ENCODE peak calls at places on chromosomes 7 and 10, in four cellular contexts. One of them, this sample, is unnamed.

GRCh38 chr7:36943591-36944430 is 219.5 kb upstream of the AOAH start:
- DNase-seq in HL-60: no peak
- DNase-seq in GM12878: no peak
- DNase-seq in K562: no peak
- DNase-seq in this sample: no peak

GRCh38 chr10:30359373-30360206 is 10.5 kb upstream of the MTPAP start:
- DNase-seq in HL-60: no peak
- DNase-seq in GM12878: peak
- DNase-seq in K562: peak
- DNase-seq in this sample: peak

GRCh38 chr7:100745184-100745583 is 11.8 kb downstream of the ZAN start:
- DNase-seq in HL-60: no peak
- DNase-seq in GM12878: no peak
- DNase-seq in K562: peak
- DNase-seq in this sample: no peak

GRCh38 chr7:44324204-44325126 is 929 bp downstream of the CAMK2B start:
- DNase-seq in HL-60: no peak
- DNase-seq in GM12878: no peak
- DNase-seq in K562: no peak
- DNase-seq in this sample: no peak

GRCh38 chr7:111788426-111788825 is 226.1 kb upstream of the IMMP2L start:
- DNase-seq in HL-60: no peak
- DNase-seq in GM12878: no peak
- DNase-seq in K562: no peak
- DNase-seq in this sample: no peak

GRCh38 chr10:96410296-96410695 is 51.5 kb upstream of the OPALIN start:
- DNase-seq in HL-60: no peak
- DNase-seq in GM12878: no peak
- DNase-seq in K562: no peak
- DNase-seq in this sample: no peak

GRCh38 chr10:17617031-17617911 is at the start of gene HACD1:
- DNase-seq in HL-60: peak
- DNase-seq in GM12878: no peak
- DNase-seq in K562: peak
- DNase-seq in this sample: peak

GRCh38 chr10:12250181-12250580 is 54.2 kb downstream of the CDC123 start:
- DNase-seq in HL-60: no peak
- DNase-seq in GM12878: no peak
- DNase-seq in K562: no peak
- DNase-seq in this sample: no peak

GRCh38 chr10:131201741-131202515 is 109.6 kb downstream of the TCERG1L start:
- DNase-seq in HL-60: no peak
- DNase-seq in GM12878: no peak
- DNase-seq in K562: no peak
- DNase-seq in this sample: no peak

GRCh38 chr7:136514776-136515175 is 353.7 kb upstream of the CHRM2 start:
- DNase-seq in HL-60: no peak
- DNase-seq in GM12878: no peak
- DNase-seq in K562: no peak
- DNase-seq in this sample: no peak

GRCh38 chr10:100827819-100828743 is 82.7 kb downstream of the PAX2 start:
- DNase-seq in HL-60: no peak
- DNase-seq in GM12878: no peak
- DNase-seq in K562: peak
- DNase-seq in this sample: peak

GRCh38 chr7:71303566-71303965 is 171.6 kb downstream of the GALNT17 start:
- DNase-seq in HL-60: no peak
- DNase-seq in GM12878: no peak
- DNase-seq in K562: no peak
- DNase-seq in this sample: no peak

GRCh38 chr10:93199221-93199681 is 125.6 kb downstream of the CYP26A1 start:
- DNase-seq in HL-60: no peak
- DNase-seq in GM12878: no peak
- DNase-seq in K562: no peak
- DNase-seq in this sample: no peak

GRCh38 chr7:115289966-115290365 is 368.1 kb downstream of the MDFIC start:
- DNase-seq in HL-60: no peak
- DNase-seq in GM12878: no peak
- DNase-seq in K562: no peak
- DNase-seq in this sample: no peak

GRCh38 chr10:29951441-29951931 is 107.9 kb downstream of the JCAD start:
- DNase-seq in HL-60: no peak
- DNase-seq in GM12878: no peak
- DNase-seq in K562: no peak
- DNase-seq in this sample: no peak

GRCh38 chr7:1536768-1537630 is 6.5 kb downstream of the MAFK start:
- DNase-seq in HL-60: no peak
- DNase-seq in GM12878: no peak
- DNase-seq in K562: peak
- DNase-seq in this sample: no peak

GRCh38 chr7:32155712-32156111 is 85.5 kb upstream of the PDE1C start:
- DNase-seq in HL-60: no peak
- DNase-seq in GM12878: no peak
- DNase-seq in K562: no peak
- DNase-seq in this sample: no peak

GRCh38 chr7:84331665-84332064 is 137.1 kb upstream of the SEMA3A start:
- DNase-seq in HL-60: no peak
- DNase-seq in GM12878: no peak
- DNase-seq in K562: no peak
- DNase-seq in this sample: no peak

GRCh38 chr7:70571403-70571911 is 560.5 kb upstream of the GALNT17 start:
- DNase-seq in HL-60: no peak
- DNase-seq in GM12878: no peak
- DNase-seq in K562: no peak
- DNase-seq in this sample: no peak

GRCh38 chr10:132939957-132940790 is 2.2 kb downstream of the CFAP46 start:
- DNase-seq in HL-60: no peak
- DNase-seq in GM12878: no peak
- DNase-seq in K562: peak
- DNase-seq in this sample: peak

GRCh38 chr7:104089622-104090021 is 100.2 kb upstream of the RELN start:
- DNase-seq in HL-60: no peak
- DNase-seq in GM12878: no peak
- DNase-seq in K562: no peak
- DNase-seq in this sample: no peak

GRCh38 chr10:102457591-102458150 is 6.3 kb upstream of the C10orf95 start:
- DNase-seq in HL-60: no peak
- DNase-seq in GM12878: no peak
- DNase-seq in K562: no peak
- DNase-seq in this sample: no peak

DNA sequence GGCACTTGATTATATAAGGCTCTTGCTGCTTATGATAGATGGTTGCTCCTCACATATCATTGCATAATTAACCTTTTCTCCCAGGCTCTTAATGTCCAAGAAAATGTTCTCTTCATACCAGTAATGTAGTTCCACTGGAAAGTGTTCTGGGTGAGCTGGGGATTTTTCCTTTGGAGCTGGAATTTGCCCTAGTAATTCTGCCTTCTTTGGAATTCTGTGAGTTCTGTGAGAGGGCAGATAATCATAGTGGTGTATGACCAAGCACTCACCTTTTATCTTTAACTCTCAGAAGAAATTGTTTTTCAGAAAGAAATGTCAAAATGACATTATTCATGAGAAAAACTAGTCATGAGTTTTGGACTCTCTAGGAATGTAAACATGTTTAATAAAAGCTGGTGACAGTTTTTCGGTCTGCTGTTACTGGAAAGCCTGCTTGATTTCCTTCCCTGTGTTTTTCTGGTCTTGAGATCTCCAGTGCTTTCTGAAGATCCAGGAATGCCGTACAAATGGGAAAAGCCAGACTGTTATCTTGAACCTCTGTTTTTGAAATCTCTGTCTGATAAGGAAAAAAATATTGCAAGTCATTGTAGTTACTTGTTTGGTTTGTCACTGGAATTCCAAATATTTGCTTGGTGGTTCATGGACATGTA is 148.3 kb upstream of the PRPS1L1 start:
- DNase-seq in HL-60: no peak
- DNase-seq in GM12878: no peak
- DNase-seq in K562: peak
- DNase-seq in this sample: no peak
- TF ChIP-seq SPI1 in HL-60: no peak
- TF ChIP-seq SPI1 in GM12878: no peak
- TF ChIP-seq SPI1 in K562: no peak
- TF ChIP-seq SPI1 in this sample: no peak

GRCh38 chr7:128104109-128104742 is 73.0 kb upstream of the LRRC4 start:
- DNase-seq in HL-60: peak
- DNase-seq in GM12878: no peak
- DNase-seq in K562: no peak
- DNase-seq in this sample: peak

GRCh38 chr7:128108641-128109423 is 77.6 kb upstream of the LRRC4 start:
- DNase-seq in HL-60: no peak
- DNase-seq in GM12878: peak
- DNase-seq in K562: no peak
- DNase-seq in this sample: peak

GRCh38 chr7:128108129-128108528 is 76.9 kb upstream of the LRRC4 start:
- DNase-seq in HL-60: no peak
- DNase-seq in GM12878: no peak
- DNase-seq in K562: no peak
- DNase-seq in this sample: no peak

GRCh38 chr7:128105228-128106022 is 74.2 kb upstream of the LRRC4 start:
- DNase-seq in HL-60: no peak
- DNase-seq in GM12878: no peak
- DNase-seq in K562: no peak
- DNase-seq in this sample: no peak

DNA sequence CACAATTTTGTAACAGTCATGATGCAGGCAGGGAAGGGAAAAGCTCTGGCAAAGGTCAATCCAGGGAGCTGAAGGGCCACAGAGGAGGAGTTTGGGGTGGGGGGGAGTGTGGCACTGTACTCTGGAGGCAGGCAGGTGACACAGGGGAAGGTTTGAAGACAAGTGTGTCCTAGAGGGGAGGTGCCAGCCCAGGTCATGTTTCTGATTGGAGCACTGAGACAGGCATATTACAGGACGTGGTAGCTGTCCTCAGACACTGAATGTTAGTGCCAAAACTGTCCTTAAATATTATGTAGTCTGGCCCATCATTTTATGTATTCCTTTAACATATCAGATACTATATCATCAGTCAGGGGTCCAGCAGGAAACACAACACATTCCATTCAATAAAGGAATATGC is 75.6 kb upstream of the LRRC4 start:
- DNase-seq in HL-60: no peak
- DNase-seq in GM12878: no peak
- DNase-seq in K562: no peak
- DNase-seq in this sample: no peak
- TF ChIP-seq SPI1 in HL-60: no peak
- TF ChIP-seq SPI1 in GM12878: no peak
- TF ChIP-seq SPI1 in K562: no peak
- TF ChIP-seq SPI1 in this sample: no peak

DNA sequence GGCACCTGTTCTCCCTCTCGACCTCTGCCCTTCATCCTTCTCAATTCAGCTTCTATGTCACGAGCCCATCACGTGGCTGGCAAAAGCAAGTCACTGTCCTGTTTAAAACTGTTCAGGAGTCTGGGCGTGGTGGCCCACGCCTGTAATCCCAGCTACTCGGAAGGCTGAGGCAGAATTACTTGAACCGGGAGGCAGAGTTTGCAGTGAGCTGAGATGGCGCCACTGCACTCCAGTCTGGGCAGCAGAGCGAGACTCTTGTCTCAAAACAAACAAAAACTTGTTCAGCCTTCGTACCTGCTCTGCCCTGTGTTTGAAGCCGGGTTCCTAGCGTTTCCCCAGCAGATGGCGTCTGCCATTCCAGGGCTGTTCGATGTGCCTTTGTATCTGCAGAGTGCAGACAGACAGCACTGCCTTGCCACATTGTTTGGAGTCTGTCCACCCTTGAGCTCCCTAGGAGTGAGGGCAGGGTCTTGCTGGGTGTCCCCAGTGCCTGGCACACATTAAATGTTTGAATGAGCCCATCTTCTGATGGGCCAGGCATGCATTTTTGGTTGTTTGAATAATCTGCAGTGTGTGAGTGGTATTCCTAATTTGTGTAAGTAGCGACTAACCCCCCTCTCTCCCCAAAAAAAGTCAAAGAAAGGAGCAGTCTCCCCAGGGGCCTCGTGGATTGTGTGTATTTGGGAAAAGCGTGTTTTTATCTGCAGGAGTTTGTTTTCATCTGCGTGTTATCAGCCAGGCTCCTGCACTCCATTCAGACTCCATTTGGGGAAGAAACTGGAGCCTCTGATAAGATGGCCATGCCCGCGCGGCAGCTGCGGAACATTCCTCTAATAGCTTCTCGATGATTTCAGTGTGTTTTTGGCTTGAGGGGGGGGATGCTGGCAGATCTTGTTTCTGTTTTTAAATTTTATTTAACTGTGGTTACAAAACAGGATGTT is 61.2 kb downstream of the DNAJB6 start:
- DNase-seq in HL-60: no peak
- DNase-seq in GM12878: no peak
- DNase-seq in K562: peak
- DNase-seq in this sample: no peak
- TF ChIP-seq SPI1 in HL-60: no peak
- TF ChIP-seq SPI1 in GM12878: no peak
- TF ChIP-seq SPI1 in K562: no peak
- TF ChIP-seq SPI1 in this sample: no peak

DNA sequence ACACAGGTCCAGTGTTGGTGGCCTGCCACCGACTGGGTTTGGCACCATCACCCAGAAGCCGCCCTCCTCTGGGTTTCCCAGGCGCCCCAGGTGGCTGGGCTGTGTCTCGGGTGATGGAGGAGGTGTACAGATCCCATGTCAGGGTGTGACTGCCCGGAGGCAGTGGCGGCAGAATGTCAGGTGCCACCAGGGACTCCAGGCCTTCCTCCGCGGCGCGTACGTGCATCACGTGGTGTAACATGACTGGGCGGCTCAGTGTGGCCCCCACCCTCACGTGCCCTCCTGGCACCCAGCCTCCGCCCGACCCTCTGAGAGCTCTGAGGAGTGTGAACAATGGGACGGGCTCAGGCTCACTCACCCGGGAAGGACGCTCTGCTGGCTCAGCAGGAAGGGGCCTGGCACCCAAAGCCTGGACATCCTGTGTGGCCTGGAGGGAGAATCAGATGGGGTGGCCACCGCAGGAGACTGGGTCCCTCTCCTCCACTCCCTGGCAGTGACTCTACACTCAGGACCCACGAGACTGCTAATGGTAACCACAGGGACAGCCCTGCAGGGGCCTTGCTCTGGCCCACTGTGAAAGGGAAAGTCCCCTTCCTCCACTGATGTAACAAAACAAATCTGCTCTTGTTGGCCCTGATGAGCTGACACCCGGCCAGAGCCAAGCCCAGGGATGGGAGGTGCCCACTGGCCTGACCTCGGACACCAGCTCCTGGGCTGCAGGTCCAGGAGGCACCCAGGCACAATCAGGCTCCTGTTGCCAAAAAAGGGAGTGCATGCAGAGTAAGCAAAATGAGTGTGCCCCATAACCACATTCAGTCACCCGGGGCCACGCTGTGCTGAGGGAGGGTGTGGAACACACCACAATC is 164.8 kb downstream of the PRKAG2 start:
- DNase-seq in HL-60: no peak
- DNase-seq in GM12878: no peak
- DNase-seq in K562: no peak
- DNase-seq in this sample: no peak
- TF ChIP-seq SPI1 in HL-60: no peak
- TF ChIP-seq SPI1 in GM12878: no peak
- TF ChIP-seq SPI1 in K562: no peak
- TF ChIP-seq SPI1 in this sample: no peak

GRCh38 chr7:106258789-106259188 is 26.0 kb downstream of the NAMPT start:
- DNase-seq in HL-60: no peak
- DNase-seq in GM12878: no peak
- DNase-seq in K562: no peak
- DNase-seq in this sample: no peak
- TF ChIP-seq SPI1 in HL-60: no peak
- TF ChIP-seq SPI1 in GM12878: no peak
- TF ChIP-seq SPI1 in K562: no peak
- TF ChIP-seq SPI1 in this sample: no peak